ENCODE peak calls at places on chromosomes 3 and 15, in five cellular contexts. One of them, this sample, is unnamed.
A peak's percentile ranks its signal among the peaks of the same experiment; 100 is the strongest.

GRCh38 chr3:66480666-66481065 is 20.2 kb downstream of the LRIG1 start:
- DNase-seq in MCF 10A: no peak
- DNase-seq in choroid plexus epithelial cell: no peak
- DNase-seq in SW480: no peak
- DNase-seq in NCI-H69: no peak
- DNase-seq in this sample: no peak

GRCh38 chr3:25293736-25294135 is 134.3 kb upstream of the RARB start:
- DNase-seq in MCF 10A: peak; percentile 75
- DNase-seq in choroid plexus epithelial cell: peak; percentile 65
- DNase-seq in SW480: no peak
- DNase-seq in NCI-H69: no peak
- DNase-seq in this sample: no peak

GRCh38 chr3:87088984-87089841 is 98.3 kb upstream of the VGLL3 start:
- DNase-seq in MCF 10A: no peak
- DNase-seq in choroid plexus epithelial cell: peak; percentile 83
- DNase-seq in SW480: no peak
- DNase-seq in NCI-H69: peak; percentile 91
- DNase-seq in this sample: no peak

GRCh38 chr3:78086150-78086549 is 1046.3 kb downstream of the ROBO2 start:
- DNase-seq in MCF 10A: peak; percentile 20
- DNase-seq in choroid plexus epithelial cell: no peak
- DNase-seq in SW480: peak; percentile 30
- DNase-seq in NCI-H69: no peak
- DNase-seq in this sample: no peak

GRCh38 chr3:60708191-60708975 is 542.9 kb downstream of the FHIT start:
- DNase-seq in MCF 10A: peak; percentile 49
- DNase-seq in choroid plexus epithelial cell: peak; percentile 83
- DNase-seq in SW480: no peak
- DNase-seq in NCI-H69: peak; percentile 93
- DNase-seq in this sample: no peak

GRCh38 chr3:151183253-151183652 is 19.8 kb downstream of the GPR171 start:
- DNase-seq in MCF 10A: no peak
- DNase-seq in choroid plexus epithelial cell: no peak
- DNase-seq in SW480: no peak
- DNase-seq in NCI-H69: no peak
- DNase-seq in this sample: no peak

GRCh38 chr3:27166888-27167287 is 202.3 kb downstream of the NEK10 start:
- DNase-seq in MCF 10A: peak; percentile 59
- DNase-seq in choroid plexus epithelial cell: peak; percentile 96
- DNase-seq in SW480: no peak
- DNase-seq in NCI-H69: peak; percentile 9
- DNase-seq in this sample: no peak

GRCh38 chr3:110521019-110521418 is 550.6 kb upstream of the NECTIN3 start:
- DNase-seq in MCF 10A: peak; percentile 88
- DNase-seq in choroid plexus epithelial cell: peak; percentile 96
- DNase-seq in SW480: no peak
- DNase-seq in NCI-H69: no peak
- DNase-seq in this sample: no peak

GRCh38 chr3:138673641-138674040 is 65.1 kb downstream of the FAIM start:
- DNase-seq in MCF 10A: no peak
- DNase-seq in choroid plexus epithelial cell: peak; percentile 86
- DNase-seq in SW480: no peak
- DNase-seq in NCI-H69: peak; percentile 93
- DNase-seq in this sample: peak; percentile 41

GRCh38 chr3:65402597-65402996 is 636.1 kb downstream of the MAGI1 start:
- DNase-seq in MCF 10A: peak; percentile 92
- DNase-seq in choroid plexus epithelial cell: peak; percentile 67
- DNase-seq in SW480: peak; percentile 18
- DNase-seq in NCI-H69: no peak
- DNase-seq in this sample: no peak

GRCh38 chr3:136021798-136022197 is 56.3 kb downstream of the PPP2R3A start:
- DNase-seq in MCF 10A: no peak
- DNase-seq in choroid plexus epithelial cell: no peak
- DNase-seq in SW480: no peak
- DNase-seq in NCI-H69: no peak
- DNase-seq in this sample: no peak

GRCh38 chr3:150227839-150228238 is 180.3 kb upstream of the TSC22D2 start:
- DNase-seq in MCF 10A: peak; percentile 74
- DNase-seq in choroid plexus epithelial cell: peak; percentile 78
- DNase-seq in SW480: peak; percentile 28
- DNase-seq in NCI-H69: peak; percentile 60
- DNase-seq in this sample: peak; percentile 83

GRCh38 chr15:95044780-95045417 is 813.5 kb downstream of the MCTP2 start:
- DNase-seq in MCF 10A: no peak
- DNase-seq in choroid plexus epithelial cell: no peak
- DNase-seq in SW480: no peak
- DNase-seq in NCI-H69: no peak
- DNase-seq in this sample: no peak

GRCh38 chr3:79392479-79392878 is 375.3 kb downstream of the ROBO1 start:
- DNase-seq in MCF 10A: no peak
- DNase-seq in choroid plexus epithelial cell: peak; percentile 61
- DNase-seq in SW480: no peak
- DNase-seq in NCI-H69: no peak
- DNase-seq in this sample: no peak

GRCh38 chr3:78868570-78868969 is 899.2 kb downstream of the ROBO1 start:
- DNase-seq in MCF 10A: no peak
- DNase-seq in choroid plexus epithelial cell: no peak
- DNase-seq in SW480: no peak
- DNase-seq in NCI-H69: peak; percentile 87
- DNase-seq in this sample: no peak

GRCh38 chr3:47652142-47652541 is 73.5 kb upstream of the CSPG5 start:
- DNase-seq in MCF 10A: no peak
- DNase-seq in choroid plexus epithelial cell: no peak
- DNase-seq in SW480: no peak
- DNase-seq in NCI-H69: no peak
- DNase-seq in this sample: no peak

GRCh38 chr3:45638299-45639043 is 43.9 kb downstream of the LIMD1 start:
- DNase-seq in MCF 10A: no peak
- DNase-seq in choroid plexus epithelial cell: no peak
- DNase-seq in SW480: no peak
- DNase-seq in NCI-H69: no peak
- DNase-seq in this sample: no peak

GRCh38 chr15:101137312-101137940 is 114.4 kb downstream of the CHSY1 start:
- DNase-seq in MCF 10A: no peak
- DNase-seq in choroid plexus epithelial cell: no peak
- DNase-seq in SW480: no peak
- DNase-seq in NCI-H69: no peak
- DNase-seq in this sample: no peak

GRCh38 chr3:82783188-82783587 is 1021.7 kb upstream of the GBE1 start:
- DNase-seq in MCF 10A: no peak
- DNase-seq in choroid plexus epithelial cell: no peak
- DNase-seq in SW480: no peak
- DNase-seq in NCI-H69: no peak
- DNase-seq in this sample: no peak

GRCh38 chr3:179108091-179108490 is 36.5 kb upstream of the ZMAT3 start:
- DNase-seq in MCF 10A: no peak
- DNase-seq in choroid plexus epithelial cell: peak; percentile 81
- DNase-seq in SW480: peak; percentile 12
- DNase-seq in NCI-H69: no peak
- DNase-seq in this sample: no peak

GRCh38 chr3:59769132-59769531 is 719.3 kb upstream of the CFAP20DC start:
- DNase-seq in MCF 10A: no peak
- DNase-seq in choroid plexus epithelial cell: no peak
- DNase-seq in SW480: no peak
- DNase-seq in NCI-H69: peak; percentile 72
- DNase-seq in this sample: no peak

GRCh38 chr15:70095387-70096214 is 2.1 kb downstream of the TLE3 start:
- DNase-seq in MCF 10A: no peak
- DNase-seq in choroid plexus epithelial cell: no peak
- DNase-seq in SW480: peak; percentile 64
- DNase-seq in NCI-H69: peak; percentile 28
- DNase-seq in this sample: no peak

GRCh38 chr3:172760406-172760805 is 9.9 kb downstream of the ECT2 start:
- DNase-seq in MCF 10A: peak; percentile 31
- DNase-seq in choroid plexus epithelial cell: peak; percentile 87
- DNase-seq in SW480: no peak
- DNase-seq in NCI-H69: no peak
- DNase-seq in this sample: no peak

GRCh38 chr3:169699536-169700050 is 36.1 kb upstream of the MECOM start:
- DNase-seq in MCF 10A: peak; percentile 71
- DNase-seq in choroid plexus epithelial cell: peak; percentile 87
- DNase-seq in SW480: no peak
- DNase-seq in NCI-H69: peak; percentile 78
- DNase-seq in this sample: no peak

GRCh38 chr3:99878005-99878404 is 60.3 kb downstream of the CMSS1 start:
- DNase-seq in MCF 10A: peak; percentile 48
- DNase-seq in choroid plexus epithelial cell: peak; percentile 80
- DNase-seq in SW480: peak; percentile 36
- DNase-seq in NCI-H69: no peak
- DNase-seq in this sample: no peak

GRCh38 chr3:53841296-53841695 is 4.9 kb downstream of the CHDH start:
- DNase-seq in MCF 10A: no peak
- DNase-seq in choroid plexus epithelial cell: no peak
- DNase-seq in SW480: no peak
- DNase-seq in NCI-H69: no peak
- DNase-seq in this sample: no peak